ENCODE peak calls at places on chromosomes 11 and 22, in seven cellular contexts. Q, L, W, D, F, G and Y are unnamed samples. For H3K9me2, the result is how much of the 10 kb centered on the place peaks cover.

GRCh38 chr11:47552086-47552580 is 799 bp downstream of the CELF1 start:
- DNase-seq in Q (peak), L (no peak), W (peak), D (peak), F (peak), G (peak), Y (peak)

GRCh38 chr11:35539781-35540281 is 14.4 kb upstream of the PAMR1 start:
- DNase-seq in Q (peak), L (no peak), W (no peak), D (peak), F (peak), G (no peak), Y (no peak)

GRCh38 chr11:84757711-84758110 is 869.4 kb downstream of the DLG2 start:
- DNase-seq in Q (no peak), L (no peak), W (no peak), D (no peak), F (no peak), G (no peak), Y (no peak)

GRCh38 chr22:43404673-43405385 is 7.0 kb upstream of the MPPED1 start:
- DNase-seq in Q (no peak), L (no peak), W (peak), D (no peak), F (no peak), G (no peak), Y (no peak)

GRCh38 chr11:111938687-111939160 is 1.6 kb downstream of the DIXDC1 start:
- DNase-seq in Q (peak), L (no peak), W (no peak), D (peak), F (no peak), G (peak), Y (peak)

GRCh38 chr11:19374189-19374588 is 133.4 kb upstream of the E2F8 start:
- DNase-seq in Q (peak), L (no peak), W (peak), D (peak), F (no peak), G (no peak), Y (no peak)

GRCh38 chr11:127106142-127106541 is 105.6 kb upstream of the KIRREL3 start:
- DNase-seq in Q (no peak), L (no peak), W (peak), D (peak), F (peak), G (no peak), Y (peak)

GRCh38 chr11:130006929-130007328 is 4.3 kb upstream of the PRDM10 start:
- DNase-seq in Q (no peak), L (no peak), W (no peak), D (no peak), F (no peak), G (no peak), Y (no peak)

GRCh38 chr11:1128333-1129142 is 29.2 kb upstream of the MUC5AC start:
- DNase-seq in Q (no peak), L (no peak), W (no peak), D (no peak), F (no peak), G (no peak), Y (no peak)

GRCh38 chr11:31815743-31816466 is 4.8 kb upstream of the PAX6 start:
- DNase-seq in Q (no peak), L (no peak), W (no peak), D (peak), F (no peak), G (no peak), Y (no peak)

GRCh38 chr11:31818874-31819331 is 7.8 kb upstream of the PAX6 start:
- DNase-seq in Q (no peak), L (no peak), W (no peak), D (no peak), F (no peak), G (no peak), Y (peak)

GRCh38 chr11:31817054-31817620 is 6.0 kb upstream of the PAX6 start:
- DNase-seq in Q (no peak), L (no peak), W (no peak), D (no peak), F (no peak), G (no peak), Y (peak)

GRCh38 chr11:31817621-31818493 is 6.7 kb upstream of the PAX6 start:
- DNase-seq in Q (no peak), L (no peak), W (no peak), D (no peak), F (no peak), G (no peak), Y (peak)

GRCh38 chr11:31816467-31817053 is 5.4 kb upstream of the PAX6 start:
- DNase-seq in Q (no peak), L (no peak), W (no peak), D (no peak), F (peak), G (no peak), Y (peak)
- TF ChIP-seq EZH2 in Q (no peak), L (no peak), W (no peak), D (no peak), F (no peak), G (no peak), Y (peak)

GRCh38 chr11:55714982-55715888 is 53.2 kb downstream of the OR4C6 start:
- DNase-seq in Q (peak), L (no peak), W (peak), D (peak), F (no peak), G (peak), Y (peak)
- H3K9me2 ChIP-seq in Q (under half), L (under half), W (under half), D (under half), F (under half), G (under half), Y (under half)

DNA sequence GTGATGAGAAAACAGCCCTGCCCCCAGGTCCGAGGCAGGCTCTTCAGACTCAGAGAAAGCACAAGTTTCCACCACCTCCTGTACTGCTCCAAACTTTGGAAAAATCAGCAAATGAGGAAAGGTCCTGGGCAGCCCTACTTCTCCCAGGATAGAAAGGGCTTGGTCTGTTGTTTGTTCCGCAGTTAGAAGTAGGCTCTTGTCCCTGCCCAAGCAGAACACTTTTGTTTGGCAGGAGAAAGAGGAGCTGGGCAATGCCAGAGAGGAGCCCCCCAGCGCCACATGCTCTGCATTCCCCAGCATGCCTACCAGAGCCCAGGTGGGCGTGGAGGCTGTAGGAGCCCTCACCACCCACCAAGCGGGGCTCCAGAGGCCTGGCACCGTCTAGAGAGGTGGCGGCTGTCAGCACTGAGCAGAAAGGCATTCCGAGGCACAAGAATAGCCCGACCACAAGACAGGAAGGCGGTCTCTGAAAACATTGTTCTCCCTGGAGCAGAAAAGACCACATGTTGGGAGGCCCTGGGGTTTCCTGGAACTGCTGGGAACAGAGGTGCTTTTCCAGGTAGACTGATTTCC is 90.3 kb upstream of the CD82 start:
- DNase-seq in Q (no peak), L (no peak), W (no peak), D (no peak), F (no peak), G (no peak), Y (no peak)
- TF ChIP-seq EZH2 in Q (no peak), L (no peak), W (no peak), D (no peak), F (no peak), G (no peak), Y (no peak)

DNA sequence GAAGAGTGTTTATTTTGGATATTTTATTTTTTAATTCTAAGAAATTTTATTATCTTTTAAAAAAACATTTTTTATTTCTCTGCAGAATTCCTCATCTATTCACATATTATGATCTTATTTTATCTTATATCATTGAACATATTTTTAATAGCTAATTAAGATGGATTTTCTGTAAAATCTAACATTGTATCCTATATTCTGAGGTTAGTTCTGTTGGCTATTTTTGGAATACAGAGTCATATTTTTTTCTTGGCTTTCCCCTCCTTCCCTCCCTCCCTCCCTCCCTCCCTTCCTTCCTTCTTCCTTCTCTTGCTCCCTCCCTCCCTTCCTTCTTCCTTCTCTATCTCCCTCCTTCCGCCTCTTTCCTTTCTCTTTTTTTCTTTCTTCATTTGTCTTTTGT is 2326.6 kb upstream of the RAG2 start:
- DNase-seq in Q (no peak), L (no peak), W (no peak), D (no peak), F (no peak), G (no peak), Y (no peak)
- H3K9me2 ChIP-seq in Q (under half), L (under half), W (under half), D (under half), F (under half), G (under half), Y (under half)

GRCh38 chr11:32436751-32437405 is 1.5 kb upstream of the WT1 start:
- DNase-seq in Q (no peak), L (no peak), W (no peak), D (no peak), F (no peak), G (no peak), Y (peak)

GRCh38 chr11:32437406-32438345 is 2.3 kb upstream of the WT1 start:
- DNase-seq in Q (no peak), L (no peak), W (no peak), D (no peak), F (no peak), G (no peak), Y (peak)

GRCh38 chr11:32435511-32435946 is at the start of gene WT1:
- DNase-seq in Q (peak), L (no peak), W (no peak), D (no peak), F (no peak), G (no peak), Y (peak)

GRCh38 chr11:32435152-32435480 is 223 bp downstream of the WT1 start:
- DNase-seq in Q (peak), L (no peak), W (no peak), D (no peak), F (no peak), G (no peak), Y (peak)

GRCh38 chr11:32435947-32436750 is 810 bp upstream of the WT1 start:
- DNase-seq in Q (no peak), L (no peak), W (no peak), D (no peak), F (no peak), G (no peak), Y (peak)
- TF ChIP-seq EZH2 in Q (no peak), L (no peak), W (no peak), D (peak), F (peak), G (no peak), Y (peak)

DNA sequence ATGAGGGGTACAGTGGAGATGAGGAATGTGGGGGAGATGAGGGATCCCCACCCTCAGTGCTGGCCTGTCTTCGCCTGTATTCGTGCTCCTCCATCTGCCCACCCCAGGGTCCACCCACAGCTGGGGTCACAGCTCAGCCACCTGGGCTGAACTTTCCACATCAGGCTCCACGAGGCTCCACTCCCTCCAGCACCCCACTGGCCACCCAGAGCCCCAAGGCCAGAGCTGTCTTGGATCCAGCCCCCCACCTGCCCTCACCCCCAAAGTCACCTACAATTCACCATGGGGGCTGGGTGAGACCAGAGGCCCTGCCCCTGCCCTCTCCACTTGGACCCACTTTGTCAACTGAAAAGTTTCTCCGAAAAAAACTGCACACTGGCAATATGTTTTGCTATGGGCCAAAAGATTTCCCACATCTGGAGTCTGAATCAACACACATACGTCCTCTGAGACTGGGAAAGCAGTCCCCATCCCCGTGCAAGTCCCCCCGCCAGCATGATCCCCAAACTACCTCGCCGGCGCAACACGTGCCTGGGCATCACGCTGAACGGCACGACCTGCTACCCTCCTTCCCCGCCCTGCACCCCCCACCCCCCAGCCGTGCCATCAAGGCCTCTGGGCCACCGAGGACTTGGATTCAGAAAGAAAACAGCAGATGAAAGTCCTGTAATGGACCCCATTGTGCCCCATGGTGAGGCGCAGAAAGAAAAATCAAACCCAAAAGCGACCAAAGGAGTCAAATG is 16.7 kb upstream of the GAL start:
- DNase-seq in Q (no peak), L (no peak), W (no peak), D (no peak), F (no peak), G (no peak), Y (no peak)
- H3K9me2 ChIP-seq in Q (under half), L (under half), W (under half), D (under half), F (under half), G (under half), Y (under half)

DNA sequence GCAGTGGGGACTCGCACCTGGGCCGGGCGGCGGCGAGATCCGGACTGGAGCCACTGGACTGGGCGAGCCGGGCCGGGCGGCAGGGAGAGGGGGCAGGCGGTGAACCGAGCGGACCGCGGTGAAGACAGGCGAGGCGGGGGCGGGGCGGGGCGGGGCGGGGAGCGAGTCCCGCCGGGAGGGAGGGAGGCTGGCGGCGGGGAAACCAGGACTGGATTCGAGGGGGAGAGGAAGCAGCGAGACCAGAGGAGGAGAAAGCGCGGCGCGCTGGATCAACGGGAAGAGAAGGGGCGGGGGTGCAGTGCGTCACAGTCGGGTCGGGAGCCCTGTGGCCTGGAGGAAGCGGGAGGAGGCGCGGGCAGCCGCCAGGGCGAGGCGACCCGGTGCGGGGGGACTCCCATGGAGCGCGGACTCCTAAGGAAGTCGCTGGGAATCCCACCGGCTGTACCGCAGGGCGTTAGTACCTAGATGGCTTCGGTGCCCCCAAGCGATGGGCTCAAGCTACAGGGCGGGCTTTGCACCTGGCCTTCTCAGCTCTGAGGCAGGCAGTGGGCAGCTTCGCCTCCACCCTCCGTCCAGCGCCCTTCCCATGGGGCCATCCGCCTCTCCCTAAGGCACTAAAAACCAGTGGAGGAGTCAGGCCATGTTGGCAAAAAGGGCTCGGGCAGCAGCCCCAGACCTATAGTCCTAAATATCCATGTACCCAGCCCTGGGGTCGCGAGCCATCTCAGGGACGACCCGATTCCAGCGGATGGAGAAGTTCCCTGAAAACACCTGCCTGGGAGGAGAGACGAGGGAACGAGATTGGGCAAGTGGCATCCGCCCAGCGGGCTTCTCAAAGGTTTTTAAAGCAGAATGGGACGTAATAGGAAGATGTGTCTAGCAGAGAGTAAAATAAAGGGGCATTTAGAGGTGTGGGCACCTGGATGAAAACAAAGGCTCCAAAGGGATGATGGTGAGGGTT is at the start of gene TMEM121B:
- DNase-seq in Q (no peak), L (no peak), W (no peak), D (peak), F (peak), G (no peak), Y (peak)
- TF ChIP-seq EZH2 in Q (no peak), L (no peak), W (no peak), D (no peak), F (no peak), G (no peak), Y (no peak)